ENCODE peak calls at places on chromosomes 16 and 17, in six cellular contexts. One of them, this sample, is unnamed.

GRCh38 chr16:13390986-13391305 is 489.5 kb downstream of the SHISA9 start:
- DNase-seq in GM12878: no peak
- DNase-seq in K562: no peak
- DNase-seq in SK-N-SH: no peak
- DNase-seq in GM12891: no peak
- DNase-seq in H1: no peak
- DNase-seq in this sample: no peak

GRCh38 chr17:67312265-67312664 is 54.1 kb downstream of the PSMD12 start:
- DNase-seq in GM12878: no peak
- DNase-seq in K562: no peak
- DNase-seq in SK-N-SH: no peak
- DNase-seq in GM12891: no peak
- DNase-seq in H1: no peak
- DNase-seq in this sample: no peak

GRCh38 chr16:1612320-1613111 is at the start of gene CRAMP1:
- DNase-seq in GM12878: no peak
- DNase-seq in K562: peak; percentile 48
- DNase-seq in SK-N-SH: peak; percentile 52
- DNase-seq in GM12891: no peak
- DNase-seq in H1: no peak
- DNase-seq in this sample: no peak

GRCh38 chr16:77890075-77890474 is 101.7 kb downstream of the VAT1L start:
- DNase-seq in GM12878: no peak
- DNase-seq in K562: no peak
- DNase-seq in SK-N-SH: no peak
- DNase-seq in GM12891: no peak
- DNase-seq in H1: no peak
- DNase-seq in this sample: no peak

GRCh38 chr17:65785109-65785508 is 223.7 kb upstream of the AXIN2 start:
- DNase-seq in GM12878: no peak
- DNase-seq in K562: no peak
- DNase-seq in SK-N-SH: no peak
- DNase-seq in GM12891: no peak
- DNase-seq in H1: no peak
- DNase-seq in this sample: no peak

GRCh38 chr16:89629827-89630610 is 16.6 kb downstream of the DPEP1 start:
- DNase-seq in GM12878: no peak
- DNase-seq in K562: no peak
- DNase-seq in SK-N-SH: no peak
- DNase-seq in GM12891: no peak
- DNase-seq in H1: no peak
- DNase-seq in this sample: no peak

GRCh38 chr17:29559640-29560039 is 7.2 kb downstream of the ABHD15 start:
- DNase-seq in GM12878: no peak
- DNase-seq in K562: no peak
- DNase-seq in SK-N-SH: no peak
- DNase-seq in GM12891: no peak
- DNase-seq in H1: no peak
- DNase-seq in this sample: no peak

GRCh38 chr16:18802755-18803218 is 1.4 kb upstream of the ARL6IP1 start:
- DNase-seq in GM12878: no peak
- DNase-seq in K562: no peak
- DNase-seq in SK-N-SH: no peak
- DNase-seq in GM12891: no peak
- DNase-seq in H1: no peak
- DNase-seq in this sample: no peak

GRCh38 chr17:74608511-74608910 is 15.0 kb downstream of the CD300E start:
- DNase-seq in GM12878: no peak
- DNase-seq in K562: no peak
- DNase-seq in SK-N-SH: no peak
- DNase-seq in GM12891: no peak
- DNase-seq in H1: no peak
- DNase-seq in this sample: no peak

GRCh38 chr17:50596191-50597037 is 35.9 kb downstream of the CACNA1G start:
- DNase-seq in GM12878: no peak
- DNase-seq in K562: peak; percentile 76
- DNase-seq in SK-N-SH: no peak
- DNase-seq in GM12891: no peak
- DNase-seq in H1: peak; percentile 88
- DNase-seq in this sample: no peak

GRCh38 chr16:84920333-84920732 is 91.0 kb downstream of the ZDHHC7 start:
- DNase-seq in GM12878: no peak
- DNase-seq in K562: no peak
- DNase-seq in SK-N-SH: no peak
- DNase-seq in GM12891: no peak
- DNase-seq in H1: no peak
- DNase-seq in this sample: no peak

GRCh38 chr16:85990861-85991301 is 91.9 kb downstream of the IRF8 start:
- DNase-seq in GM12878: peak; percentile 68
- DNase-seq in K562: no peak
- DNase-seq in SK-N-SH: no peak
- DNase-seq in GM12891: no peak
- DNase-seq in H1: no peak
- DNase-seq in this sample: no peak

GRCh38 chr17:44918006-44918405 is 2.7 kb upstream of the GFAP start:
- DNase-seq in GM12878: no peak
- DNase-seq in K562: no peak
- DNase-seq in SK-N-SH: no peak
- DNase-seq in GM12891: no peak
- DNase-seq in H1: no peak
- DNase-seq in this sample: no peak

GRCh38 chr17:44223574-44224046 is 4.1 kb upstream of the UBTF start:
- DNase-seq in GM12878: no peak
- DNase-seq in K562: no peak
- DNase-seq in SK-N-SH: no peak
- DNase-seq in GM12891: no peak
- DNase-seq in H1: no peak
- DNase-seq in this sample: no peak

GRCh38 chr17:50608700-50609375 is 25.8 kb upstream of the ABCC3 start:
- DNase-seq in GM12878: no peak
- DNase-seq in K562: no peak
- DNase-seq in SK-N-SH: no peak
- DNase-seq in GM12891: no peak
- DNase-seq in H1: no peak
- DNase-seq in this sample: no peak

GRCh38 chr17:27384261-27384701 is 72.0 kb upstream of the KSR1 start:
- DNase-seq in GM12878: no peak
- DNase-seq in K562: no peak
- DNase-seq in SK-N-SH: no peak
- DNase-seq in GM12891: no peak
- DNase-seq in H1: no peak
- DNase-seq in this sample: no peak

GRCh38 chr17:14737984-14738651 is 437.2 kb downstream of the HS3ST3B1 start:
- DNase-seq in GM12878: no peak
- DNase-seq in K562: peak; percentile 13
- DNase-seq in SK-N-SH: no peak
- DNase-seq in GM12891: no peak
- DNase-seq in H1: no peak
- DNase-seq in this sample: no peak
- TF ChIP-seq TAF1 in GM12878: no peak
- TF ChIP-seq TAF1 in K562: no peak
- TF ChIP-seq TAF1 in SK-N-SH: no peak
- TF ChIP-seq TAF1 in GM12891: no peak
- TF ChIP-seq TAF1 in H1: no peak
- TF ChIP-seq TAF1 in this sample: no peak

GRCh38 chr17:53142890-53143289 is 679.8 kb upstream of the KIF2B start:
- DNase-seq in GM12878: no peak
- DNase-seq in K562: no peak
- DNase-seq in SK-N-SH: no peak
- DNase-seq in GM12891: no peak
- DNase-seq in H1: no peak
- DNase-seq in this sample: no peak
- TF ChIP-seq TAF1 in GM12878: no peak
- TF ChIP-seq TAF1 in K562: no peak
- TF ChIP-seq TAF1 in SK-N-SH: no peak
- TF ChIP-seq TAF1 in GM12891: no peak
- TF ChIP-seq TAF1 in H1: no peak
- TF ChIP-seq TAF1 in this sample: no peak

DNA sequence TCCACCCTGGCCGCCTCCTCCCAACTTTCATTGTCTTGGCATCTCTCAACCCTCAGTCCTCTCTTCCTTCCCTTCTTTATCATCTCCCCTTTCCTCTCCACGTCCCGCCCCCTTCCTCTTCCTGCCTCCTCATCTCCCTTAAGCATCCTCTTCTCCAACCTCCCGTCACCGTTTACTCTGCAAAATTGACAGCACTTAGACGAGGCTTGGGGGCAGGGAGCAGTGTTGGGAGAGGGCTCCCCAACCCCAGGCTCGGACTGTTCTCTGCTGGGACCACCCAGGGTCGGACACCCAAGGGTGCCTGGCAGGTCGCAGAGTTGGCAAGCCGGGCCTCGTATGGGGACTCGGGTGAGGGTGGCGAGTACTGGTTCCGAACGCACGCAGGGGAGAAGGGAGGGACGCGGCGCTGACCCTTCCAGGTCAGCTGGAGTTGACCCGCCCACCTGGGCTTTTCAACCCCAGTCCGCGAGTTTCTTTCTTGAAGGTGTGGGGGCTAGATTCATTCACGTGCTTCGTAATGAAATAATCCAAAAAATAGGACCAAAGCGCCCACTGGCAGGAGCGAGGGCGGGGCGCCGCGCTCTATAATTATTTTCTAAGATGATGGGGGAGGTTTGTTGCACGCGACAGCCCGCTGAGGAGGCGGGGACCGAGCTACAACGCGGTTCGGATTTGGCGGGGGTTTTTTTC is 775 bp upstream of the PAGR1 start:
- DNase-seq in GM12878: no peak
- DNase-seq in K562: no peak
- DNase-seq in SK-N-SH: no peak
- DNase-seq in GM12891: no peak
- DNase-seq in H1: peak; percentile 61
- DNase-seq in this sample: no peak
- TF ChIP-seq TAF1 in GM12878: no peak
- TF ChIP-seq TAF1 in K562: no peak
- TF ChIP-seq TAF1 in SK-N-SH: no peak
- TF ChIP-seq TAF1 in GM12891: no peak
- TF ChIP-seq TAF1 in H1: no peak
- TF ChIP-seq TAF1 in this sample: no peak

GRCh38 chr16:3183445-3184139 is 4.4 kb upstream of the OR1F1 start:
- DNase-seq in GM12878: no peak
- DNase-seq in K562: no peak
- DNase-seq in SK-N-SH: no peak
- DNase-seq in GM12891: no peak
- DNase-seq in H1: no peak
- DNase-seq in this sample: no peak

GRCh38 chr16:3180445-3180878 is 7.5 kb upstream of the OR1F1 start:
- DNase-seq in GM12878: no peak
- DNase-seq in K562: peak; percentile 47
- DNase-seq in SK-N-SH: no peak
- DNase-seq in GM12891: no peak
- DNase-seq in H1: peak; percentile 95
- DNase-seq in this sample: no peak

GRCh38 chr16:3175157-3176153 is 12.5 kb upstream of the OR1F1 start:
- DNase-seq in GM12878: no peak
- DNase-seq in K562: peak; percentile 75
- DNase-seq in SK-N-SH: no peak
- DNase-seq in GM12891: no peak
- DNase-seq in H1: peak; percentile 96
- DNase-seq in this sample: no peak

GRCh38 chr16:3182608-3183444 is 5.2 kb upstream of the OR1F1 start:
- DNase-seq in GM12878: no peak
- DNase-seq in K562: peak; percentile 74
- DNase-seq in SK-N-SH: peak; percentile 74
- DNase-seq in GM12891: peak; percentile 42
- DNase-seq in H1: peak; percentile 99
- DNase-seq in this sample: peak; percentile 46

DNA sequence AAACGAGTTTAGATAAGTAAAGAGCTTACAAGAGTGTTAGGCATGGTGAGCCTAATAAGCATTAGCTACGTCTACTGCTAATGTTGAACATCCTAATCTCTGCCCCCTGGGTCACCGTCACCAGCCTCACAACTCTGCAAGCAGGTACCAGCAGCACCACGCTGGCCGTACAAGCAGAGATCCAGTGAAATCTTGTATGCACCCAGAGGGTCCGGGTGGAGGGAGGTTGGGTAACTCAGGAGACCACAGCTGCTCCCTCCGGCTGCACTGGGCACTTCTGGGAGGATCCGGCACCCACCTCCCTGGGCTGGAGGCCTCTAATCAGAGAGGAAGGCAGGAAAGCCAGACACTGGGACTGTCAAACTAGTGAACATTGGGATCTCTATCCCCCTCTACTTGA is 8.4 kb upstream of the OR1F1 start:
- DNase-seq in GM12878: no peak
- DNase-seq in K562: no peak
- DNase-seq in SK-N-SH: no peak
- DNase-seq in GM12891: no peak
- DNase-seq in H1: no peak
- DNase-seq in this sample: no peak
- TF ChIP-seq TAF1 in GM12878: no peak
- TF ChIP-seq TAF1 in K562: no peak
- TF ChIP-seq TAF1 in SK-N-SH: no peak
- TF ChIP-seq TAF1 in GM12891: no peak
- TF ChIP-seq TAF1 in H1: no peak
- TF ChIP-seq TAF1 in this sample: no peak

DNA sequence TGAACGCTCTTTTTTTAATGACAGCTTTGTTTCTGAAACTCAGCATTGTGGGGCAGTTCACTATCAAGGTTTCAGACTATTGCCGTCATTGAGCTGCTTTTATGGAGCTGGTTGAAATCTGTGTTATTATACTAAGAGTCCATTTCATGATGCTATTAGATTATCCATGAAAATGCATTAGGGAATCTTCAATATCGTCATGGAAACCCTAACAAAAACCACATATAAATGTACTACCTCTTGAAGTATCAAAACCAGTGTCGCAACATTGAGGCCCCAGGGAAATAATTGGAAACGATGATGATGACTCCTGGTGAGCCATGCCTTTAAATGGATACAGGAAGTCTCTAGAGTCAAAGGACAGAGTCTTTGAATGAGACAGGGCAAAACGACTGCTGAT is 231.6 kb upstream of the CPHXL start:
- DNase-seq in GM12878: no peak
- DNase-seq in K562: no peak
- DNase-seq in SK-N-SH: no peak
- DNase-seq in GM12891: no peak
- DNase-seq in H1: no peak
- DNase-seq in this sample: no peak
- TF ChIP-seq TAF1 in GM12878: no peak
- TF ChIP-seq TAF1 in K562: no peak
- TF ChIP-seq TAF1 in SK-N-SH: no peak
- TF ChIP-seq TAF1 in GM12891: no peak
- TF ChIP-seq TAF1 in H1: no peak
- TF ChIP-seq TAF1 in this sample: no peak

This sample was measured in GM12892.